ENCODE peak calls at places on chromosomes 11 and 22, in eight cellular contexts. One of them, this sample, is unnamed.

GRCh38 chr11:120326845-120327281 is 1.8 kb downstream of the TLCD5 start:
- DNase-seq in HFFc6: no peak
- DNase-seq in hypothalamus: no peak
- DNase-seq in omental fat pad: no peak
- DNase-seq in stimulated activated CD4-positive, alpha-beta T cell treated with anti-CD3 and anti-CD28 coated beads, Interleukin-1b, Interleukin-23, amount 100 ng/mL, for 4 hours: no peak
- DNase-seq in LHCN-M2: peak; percentile 44
- DNase-seq in naive thymus-derived CD8-positive, alpha-beta T cell: no peak
- DNase-seq in cardiac fibroblast: peak; percentile 19
- DNase-seq in this sample: peak; percentile 46

GRCh38 chr11:119295178-119295577 is 21.8 kb downstream of the MCAM start:
- DNase-seq in HFFc6: no peak
- DNase-seq in hypothalamus: no peak
- DNase-seq in omental fat pad: no peak
- DNase-seq in stimulated activated CD4-positive, alpha-beta T cell treated with anti-CD3 and anti-CD28 coated beads, Interleukin-1b, Interleukin-23, amount 100 ng/mL, for 4 hours: no peak
- DNase-seq in LHCN-M2: peak; percentile 48
- DNase-seq in naive thymus-derived CD8-positive, alpha-beta T cell: no peak
- DNase-seq in cardiac fibroblast: peak; percentile 29
- DNase-seq in this sample: no peak

GRCh38 chr11:124415356-124415923 is 9.2 kb downstream of the OR8B4 start:
- DNase-seq in HFFc6: peak; percentile 29
- DNase-seq in hypothalamus: no peak
- DNase-seq in omental fat pad: no peak
- DNase-seq in stimulated activated CD4-positive, alpha-beta T cell treated with anti-CD3 and anti-CD28 coated beads, Interleukin-1b, Interleukin-23, amount 100 ng/mL, for 4 hours: no peak
- DNase-seq in LHCN-M2: peak; percentile 22
- DNase-seq in naive thymus-derived CD8-positive, alpha-beta T cell: peak; percentile 7
- DNase-seq in cardiac fibroblast: peak; percentile 74
- DNase-seq in this sample: peak; percentile 40

GRCh38 chr11:12693075-12693473 is 18.9 kb downstream of the TEAD1 start:
- DNase-seq in HFFc6: no peak
- DNase-seq in hypothalamus: no peak
- DNase-seq in omental fat pad: no peak
- DNase-seq in stimulated activated CD4-positive, alpha-beta T cell treated with anti-CD3 and anti-CD28 coated beads, Interleukin-1b, Interleukin-23, amount 100 ng/mL, for 4 hours: no peak
- DNase-seq in LHCN-M2: no peak
- DNase-seq in naive thymus-derived CD8-positive, alpha-beta T cell: no peak
- DNase-seq in cardiac fibroblast: peak; percentile 37
- DNase-seq in this sample: peak; percentile 68

GRCh38 chr11:64674774-64675173 is 48.2 kb downstream of the NRXN2 start:
- DNase-seq in HFFc6: no peak
- DNase-seq in hypothalamus: no peak
- DNase-seq in omental fat pad: no peak
- DNase-seq in stimulated activated CD4-positive, alpha-beta T cell treated with anti-CD3 and anti-CD28 coated beads, Interleukin-1b, Interleukin-23, amount 100 ng/mL, for 4 hours: no peak
- DNase-seq in LHCN-M2: no peak
- DNase-seq in naive thymus-derived CD8-positive, alpha-beta T cell: no peak
- DNase-seq in cardiac fibroblast: no peak
- DNase-seq in this sample: no peak

GRCh38 chr11:19374189-19374588 is 133.4 kb upstream of the E2F8 start:
- DNase-seq in HFFc6: peak; percentile 98
- DNase-seq in hypothalamus: no peak
- DNase-seq in omental fat pad: no peak
- DNase-seq in stimulated activated CD4-positive, alpha-beta T cell treated with anti-CD3 and anti-CD28 coated beads, Interleukin-1b, Interleukin-23, amount 100 ng/mL, for 4 hours: no peak
- DNase-seq in LHCN-M2: peak; percentile 99
- DNase-seq in naive thymus-derived CD8-positive, alpha-beta T cell: no peak
- DNase-seq in cardiac fibroblast: peak; percentile 86
- DNase-seq in this sample: peak; percentile 85

GRCh38 chr11:17852246-17852645 is 117.7 kb downstream of the KCNC1 start:
- DNase-seq in HFFc6: no peak
- DNase-seq in hypothalamus: no peak
- DNase-seq in omental fat pad: no peak
- DNase-seq in stimulated activated CD4-positive, alpha-beta T cell treated with anti-CD3 and anti-CD28 coated beads, Interleukin-1b, Interleukin-23, amount 100 ng/mL, for 4 hours: no peak
- DNase-seq in LHCN-M2: no peak
- DNase-seq in naive thymus-derived CD8-positive, alpha-beta T cell: no peak
- DNase-seq in cardiac fibroblast: no peak
- DNase-seq in this sample: no peak

GRCh38 chr11:81644239-81644840 is 1089.3 kb downstream of the FAM181B start:
- DNase-seq in HFFc6: peak; percentile 8
- DNase-seq in hypothalamus: peak; percentile 12
- DNase-seq in omental fat pad: no peak
- DNase-seq in stimulated activated CD4-positive, alpha-beta T cell treated with anti-CD3 and anti-CD28 coated beads, Interleukin-1b, Interleukin-23, amount 100 ng/mL, for 4 hours: no peak
- DNase-seq in LHCN-M2: no peak
- DNase-seq in naive thymus-derived CD8-positive, alpha-beta T cell: peak; percentile 45
- DNase-seq in cardiac fibroblast: peak; percentile 54
- DNase-seq in this sample: peak; percentile 29

GRCh38 chr11:132992838-132993680 is 539.2 kb downstream of the OPCML start:
- DNase-seq in HFFc6: peak; percentile 20
- DNase-seq in hypothalamus: peak; percentile 17
- DNase-seq in omental fat pad: no peak
- DNase-seq in stimulated activated CD4-positive, alpha-beta T cell treated with anti-CD3 and anti-CD28 coated beads, Interleukin-1b, Interleukin-23, amount 100 ng/mL, for 4 hours: no peak
- DNase-seq in LHCN-M2: no peak
- DNase-seq in naive thymus-derived CD8-positive, alpha-beta T cell: no peak
- DNase-seq in cardiac fibroblast: no peak
- DNase-seq in this sample: peak; percentile 4

GRCh38 chr11:119470316-119471266 is 47.6 kb upstream of the THY1 start:
- DNase-seq in HFFc6: peak; percentile 84
- DNase-seq in hypothalamus: no peak
- DNase-seq in omental fat pad: no peak
- DNase-seq in stimulated activated CD4-positive, alpha-beta T cell treated with anti-CD3 and anti-CD28 coated beads, Interleukin-1b, Interleukin-23, amount 100 ng/mL, for 4 hours: no peak
- DNase-seq in LHCN-M2: peak; percentile 96
- DNase-seq in naive thymus-derived CD8-positive, alpha-beta T cell: no peak
- DNase-seq in cardiac fibroblast: peak; percentile 92
- DNase-seq in this sample: peak; percentile 97

GRCh38 chr22:19579113-19579811 is 55.1 kb upstream of the CLDN5 start:
- DNase-seq in HFFc6: no peak
- DNase-seq in hypothalamus: no peak
- DNase-seq in omental fat pad: no peak
- DNase-seq in stimulated activated CD4-positive, alpha-beta T cell treated with anti-CD3 and anti-CD28 coated beads, Interleukin-1b, Interleukin-23, amount 100 ng/mL, for 4 hours: no peak
- DNase-seq in LHCN-M2: no peak
- DNase-seq in naive thymus-derived CD8-positive, alpha-beta T cell: no peak
- DNase-seq in cardiac fibroblast: no peak
- DNase-seq in this sample: no peak

GRCh38 chr22:32847067-32847491 is 45.6 kb downstream of the TIMP3 start:
- DNase-seq in HFFc6: no peak
- DNase-seq in hypothalamus: no peak
- DNase-seq in omental fat pad: no peak
- DNase-seq in stimulated activated CD4-positive, alpha-beta T cell treated with anti-CD3 and anti-CD28 coated beads, Interleukin-1b, Interleukin-23, amount 100 ng/mL, for 4 hours: no peak
- DNase-seq in LHCN-M2: no peak
- DNase-seq in naive thymus-derived CD8-positive, alpha-beta T cell: no peak
- DNase-seq in cardiac fibroblast: peak; percentile 28
- DNase-seq in this sample: no peak

GRCh38 chr11:116136987-116137674 is 632.9 kb upstream of the CADM1 start:
- DNase-seq in HFFc6: no peak
- DNase-seq in hypothalamus: no peak
- DNase-seq in omental fat pad: no peak
- DNase-seq in stimulated activated CD4-positive, alpha-beta T cell treated with anti-CD3 and anti-CD28 coated beads, Interleukin-1b, Interleukin-23, amount 100 ng/mL, for 4 hours: no peak
- DNase-seq in LHCN-M2: no peak
- DNase-seq in naive thymus-derived CD8-positive, alpha-beta T cell: no peak
- DNase-seq in cardiac fibroblast: no peak
- DNase-seq in this sample: no peak